ENCODE peak calls at places on chromosomes 6 and 20, in four cellular contexts. I is tibial artery, T is body of pancreas, M is substantia nigra. C is an unnamed sample.

GRCh38 chr6:113082691-113083090 is 735.6 kb downstream of the RFPL4B start:
- DNase-seq in I (no peak), T (no peak), M (no peak), C (no peak)

GRCh38 chr6:12160350-12160749 is 129.8 kb upstream of the EDN1 start:
- DNase-seq in I (peak), T (no peak), M (no peak), C (no peak)

GRCh38 chr6:15346315-15346714 is 100.4 kb downstream of the JARID2 start:
- DNase-seq in I (no peak), T (no peak), M (no peak), C (no peak)

GRCh38 chr6:16770701-16771569 is 9.7 kb upstream of the ATXN1 start:
- DNase-seq in I (peak), T (peak), M (no peak), C (peak)

GRCh38 chr6:24775520-24776058 is 852 bp downstream of the GMNN start:
- DNase-seq in I (no peak), T (no peak), M (no peak), C (no peak)

GRCh38 chr6:70844301-70844700 is 112.6 kb downstream of the B3GAT2 start:
- DNase-seq in I (no peak), T (no peak), M (no peak), C (no peak)

GRCh38 chr6:3337521-3338350 is 79.0 kb downstream of the PSMG4 start:
- DNase-seq in I (no peak), T (no peak), M (no peak), C (no peak)

GRCh38 chr6:117346142-117346930 is 79.4 kb downstream of the ROS1 start:
- DNase-seq in I (no peak), T (no peak), M (no peak), C (no peak)

GRCh38 chr20:16119909-16120308 is 453.3 kb downstream of the KIF16B start:
- DNase-seq in I (no peak), T (no peak), M (no peak), C (no peak)

GRCh38 chr20:62066983-62067433 is 1.3 kb upstream of the TAF4 start:
- DNase-seq in I (no peak), T (no peak), M (no peak), C (peak)

GRCh38 chr6:132830236-132830799 is 15.9 kb downstream of the RPS12 start:
- DNase-seq in I (no peak), T (no peak), M (no peak), C (no peak)

GRCh38 chr6:130781557-130781956 is 45.6 kb upstream of the SMLR1 start:
- DNase-seq in I (no peak), T (no peak), M (no peak), C (no peak)

GRCh38 chr6:157800420-157801237 is 22.4 kb upstream of the SNX9 start:
- DNase-seq in I (no peak), T (no peak), M (no peak), C (no peak)

GRCh38 chr6:76609160-76609559 is 536.7 kb upstream of the IMPG1 start:
- DNase-seq in I (no peak), T (no peak), M (no peak), C (no peak)

GRCh38 chr6:33696538-33697518 is 14.7 kb downstream of the UQCC2 start:
- DNase-seq in I (peak), T (no peak), M (no peak), C (no peak)

GRCh38 chr6:80932364-80932763 is 820.1 kb downstream of the TENT5A start:
- DNase-seq in I (no peak), T (no peak), M (no peak), C (no peak)

GRCh38 chr6:30926644-30927043 is 5.3 kb downstream of the SFTA2 start:
- DNase-seq in I (no peak), T (peak), M (no peak), C (no peak)

GRCh38 chr6:157684620-157685299 is 138.3 kb upstream of the SNX9 start:
- DNase-seq in I (no peak), T (no peak), M (no peak), C (no peak)

GRCh38 chr20:62151835-62152364 is 8.3 kb downstream of the SS18L1 start:
- DNase-seq in I (no peak), T (no peak), M (no peak), C (no peak)

GRCh38 chr20:1328680-1329330 is at the start of gene SDCBP2:
- DNase-seq in I (no peak), T (peak), M (no peak), C (no peak)

GRCh38 chr6:153790881-153791473 is 248.1 kb upstream of the OPRM1 start:
- DNase-seq in I (peak), T (no peak), M (no peak), C (no peak)

GRCh38 chr20:32416206-32416605 is 58.1 kb downstream of the ASXL1 start:
- DNase-seq in I (no peak), T (no peak), M (no peak), C (no peak)

GRCh38 chr6:33925210-33925609 is 121.4 kb upstream of the MLN start:
- DNase-seq in I (no peak), T (no peak), M (no peak), C (no peak)

GRCh38 chr6:165181951-165182414 is 127.4 kb downstream of the C6orf118 start:
- DNase-seq in I (no peak), T (no peak), M (no peak), C (no peak)

GRCh38 chr20:2210646-2211556 is 84.9 kb upstream of the TGM3 start:
- DNase-seq in I (peak), T (no peak), M (no peak), C (no peak)

GRCh38 chr6:139296927-139297326 is 5.1 kb upstream of the TXLNB start:
- DNase-seq in I (no peak), T (no peak), M (no peak), C (no peak)

GRCh38 chr6:143962644-143962929 is 45.5 kb downstream of the PLAGL1 start:
- DNase-seq in I (no peak), T (no peak), M (no peak), C (no peak)

GRCh38 chr20:18637296-18637695 is 49.4 kb downstream of the DTD1 start:
- DNase-seq in I (no peak), T (no peak), M (no peak), C (no peak)

GRCh38 chr6:35411066-35411465 is 41.1 kb upstream of the FANCE start:
- DNase-seq in I (no peak), T (no peak), M (no peak), C (no peak)

GRCh38 chr20:47956261-47956995 is 171.1 kb upstream of the SULF2 start:
- DNase-seq in I (no peak), T (no peak), M (no peak), C (no peak)

GRCh38 chr20:4041748-4042411 is 26.5 kb upstream of the RNF24 start:
- DNase-seq in I (peak), T (peak), M (no peak), C (no peak)

GRCh38 chr6:14596410-14596809 is 478.8 kb downstream of the CD83 start:
- DNase-seq in I (peak), T (no peak), M (no peak), C (no peak)

GRCh38 chr6:14472964-14473363 is 355.4 kb downstream of the CD83 start:
- DNase-seq in I (no peak), T (no peak), M (no peak), C (no peak)

GRCh38 chr20:4040283-4041179 is 25.2 kb upstream of the RNF24 start:
- DNase-seq in I (no peak), T (no peak), M (no peak), C (no peak)

GRCh38 chr6:23176471-23176870 is 607.1 kb downstream of the HDGFL1 start:
- DNase-seq in I (no peak), T (no peak), M (no peak), C (no peak)

GRCh38 chr6:88989215-88989614 is 25.8 kb upstream of the RNGTT start:
- DNase-seq in I (no peak), T (peak), M (no peak), C (no peak)

GRCh38 chr6:45610832-45611231 is 233.1 kb upstream of the SUPT3H start:
- DNase-seq in I (no peak), T (no peak), M (no peak), C (no peak)

GRCh38 chr20:34894723-34895122 is 18.3 kb downstream of the ACSS2 start:
- DNase-seq in I (no peak), T (no peak), M (no peak), C (no peak)

DNA sequence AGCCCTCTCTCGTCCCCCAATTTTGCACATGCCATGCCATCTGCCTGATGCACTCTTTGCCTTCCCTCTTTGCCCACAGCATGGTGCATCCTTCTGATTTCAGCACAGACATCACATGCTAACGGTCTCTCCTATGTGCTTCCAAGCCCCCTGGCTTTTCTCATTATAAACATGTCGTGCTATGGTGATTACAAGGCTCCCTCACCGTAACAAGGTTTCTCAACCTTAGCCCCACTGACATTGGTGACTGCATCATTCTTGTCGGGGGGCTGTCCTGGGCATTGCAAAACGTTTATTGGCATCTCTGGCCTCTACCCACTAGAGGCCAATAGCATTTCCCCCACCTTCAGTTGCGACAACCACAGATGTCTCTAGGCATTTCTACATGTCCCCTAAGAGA is 187.2 kb downstream of the TFAP2C start:
- DNase-seq in I (no peak), T (no peak), M (no peak), C (no peak)
- H3K27ac ChIP-seq in I (no peak), T (no peak), M (no peak), C (no peak)

DNA sequence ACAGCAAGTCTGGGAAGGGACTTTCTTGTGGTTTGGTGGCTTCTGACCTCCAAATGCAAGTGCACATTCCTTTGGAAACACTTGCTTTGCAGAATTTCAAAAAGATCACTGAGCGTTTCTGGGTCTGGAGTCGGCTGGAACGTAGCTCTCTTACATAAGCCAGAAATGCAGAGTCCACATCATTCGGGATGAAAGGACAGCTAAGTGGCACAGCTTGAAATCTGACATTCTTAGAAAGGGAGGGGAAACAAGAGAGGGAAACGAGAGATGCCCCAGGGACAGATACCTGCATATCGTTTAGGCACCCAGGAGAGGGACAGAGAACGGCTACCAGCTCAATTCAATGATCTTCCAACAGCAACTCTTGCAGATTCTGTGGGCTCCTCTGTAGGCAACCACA is 118.7 kb downstream of the NFATC2 start:
- DNase-seq in I (no peak), T (no peak), M (no peak), C (no peak)
- H3K27ac ChIP-seq in I (no peak), T (no peak), M (no peak), C (no peak)

DNA sequence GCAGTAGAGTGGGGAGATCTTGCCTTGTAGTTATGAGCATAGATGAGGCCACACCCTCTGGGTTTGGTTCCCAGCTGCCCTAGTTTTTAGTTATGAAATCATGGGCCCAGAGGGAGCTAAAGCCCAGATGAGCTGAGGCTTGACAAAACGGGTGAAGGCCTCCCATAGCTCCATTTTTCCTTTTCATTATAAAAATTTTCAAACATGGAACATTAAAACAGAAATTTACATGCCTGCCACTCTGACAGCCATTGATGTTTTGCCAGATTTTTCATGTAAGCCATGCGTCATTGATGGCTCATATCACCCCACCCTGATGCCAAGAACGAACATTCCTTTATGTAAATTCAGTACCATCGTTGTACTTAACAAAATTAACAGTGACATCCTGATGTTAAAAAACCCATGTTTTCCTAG is 67.9 kb downstream of the IGF2R start:
- DNase-seq in I (peak), T (no peak), M (no peak), C (no peak)
- H3K27ac ChIP-seq in I (no peak), T (no peak), M (no peak), C (no peak)

DNA sequence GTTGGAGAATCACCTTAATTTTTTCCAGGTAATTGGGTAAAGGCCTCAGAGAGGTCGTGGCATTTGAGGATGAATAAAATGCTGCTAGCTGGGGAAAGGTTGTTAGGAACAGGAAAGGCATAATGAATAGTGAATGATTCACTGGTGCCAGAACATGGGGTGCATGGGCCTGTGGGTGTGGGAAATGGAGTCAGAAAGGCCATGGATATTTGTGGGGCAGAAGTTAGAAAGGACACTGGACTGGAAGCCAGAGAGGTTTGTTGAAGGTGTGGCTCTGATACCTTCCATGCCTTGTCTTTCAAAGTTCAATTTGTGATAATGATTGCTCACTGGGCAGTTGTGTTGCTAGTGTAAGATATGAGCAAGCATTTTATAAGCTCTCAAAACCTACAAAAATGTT is 32.7 kb downstream of the LRRC1 start:
- DNase-seq in I (no peak), T (no peak), M (no peak), C (no peak)
- H3K27ac ChIP-seq in I (peak), T (no peak), M (no peak), C (no peak)

DNA sequence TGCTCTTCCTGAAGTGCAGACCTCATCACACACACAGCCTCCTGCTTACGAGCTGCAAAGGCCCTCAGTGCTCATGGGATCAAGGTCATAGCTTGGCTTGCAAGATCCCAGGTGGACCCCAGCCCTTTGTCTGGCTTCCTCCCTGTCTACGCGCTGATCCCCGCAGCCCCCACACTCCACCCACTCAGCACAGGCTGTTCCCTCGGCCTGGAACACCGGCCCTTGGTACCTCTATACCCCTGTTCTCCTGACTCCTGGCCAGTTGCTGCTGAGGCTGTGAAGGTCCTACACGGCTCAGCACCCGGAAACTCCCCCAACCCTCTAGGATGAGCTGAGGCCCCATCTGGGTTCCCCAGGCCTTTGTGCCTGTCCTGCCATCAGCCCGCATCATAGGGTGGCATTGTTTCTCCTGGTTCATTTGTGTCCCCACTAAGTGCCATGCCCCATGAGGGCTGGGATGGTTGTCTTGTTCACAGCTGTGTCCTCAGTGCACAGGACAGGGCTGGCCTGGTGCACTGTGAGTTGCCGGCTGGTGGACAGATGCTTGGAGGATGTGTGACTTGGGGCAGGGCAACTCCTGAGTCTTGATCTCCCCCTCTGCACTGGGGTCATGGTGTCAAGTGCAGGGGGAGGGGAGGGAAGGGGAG is 57.0 kb downstream of the ADNP start:
- DNase-seq in I (no peak), T (no peak), M (no peak), C (no peak)
- H3K27ac ChIP-seq in I (no peak), T (no peak), M (no peak), C (no peak)

DNA sequence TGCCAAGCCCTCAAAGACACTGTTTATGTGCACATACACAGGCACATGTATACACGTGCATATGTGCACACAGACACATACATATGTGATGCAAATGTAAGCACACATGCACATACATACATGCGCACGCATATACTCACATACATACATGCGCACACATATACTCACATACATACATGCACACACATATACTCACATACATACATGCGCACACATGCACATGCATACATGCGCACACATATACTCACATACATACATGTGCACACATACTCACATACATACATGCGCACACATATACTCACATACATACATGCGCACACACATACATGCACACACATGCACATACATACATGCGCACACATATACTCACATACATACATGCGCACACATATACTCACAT is 20.5 kb upstream of the FOXQ1 start:
- DNase-seq in I (no peak), T (no peak), M (no peak), C (no peak)
- H3K27ac ChIP-seq in I (no peak), T (no peak), M (no peak), C (no peak)

GRCh38 chr6:8710668-8711431 is 275.5 kb upstream of the SLC35B3 start:
- DNase-seq in I (no peak), T (no peak), M (no peak), C (no peak)
- H3K27ac ChIP-seq in I (no peak), T (no peak), M (no peak), C (no peak)

GRCh38 chr20:51758978-51759544 is 9.1 kb downstream of the ATP9A start:
- DNase-seq in I (no peak), T (no peak), M (peak), C (peak)
- H3K27ac ChIP-seq in I (peak), T (peak), M (peak), C (peak)

GRCh38 chr20:45069261-45069660 is 31.7 kb downstream of the KCNS1 start:
- DNase-seq in I (no peak), T (no peak), M (no peak), C (no peak)
- H3K27ac ChIP-seq in I (no peak), T (no peak), M (no peak), C (no peak)

DNA sequence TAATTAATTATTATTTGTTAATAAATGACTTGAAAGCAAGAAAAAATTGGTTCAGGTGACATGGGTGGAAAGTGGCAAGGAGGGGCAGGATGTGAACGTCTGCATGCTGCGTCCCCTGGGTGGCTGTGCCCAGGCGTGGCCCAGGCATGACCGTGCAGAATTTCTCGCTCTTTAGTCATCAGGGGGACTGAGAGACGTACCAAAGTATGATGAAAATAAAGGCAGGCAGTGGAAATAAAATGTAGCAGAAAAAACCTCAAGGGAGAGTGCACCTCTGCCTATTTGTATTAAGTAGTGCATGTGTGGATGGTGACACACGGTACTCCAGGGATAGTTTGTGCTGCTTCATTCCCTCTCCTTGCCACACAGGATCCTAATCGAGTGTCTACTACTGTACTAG is 81.1 kb downstream of the ATP9A start:
- DNase-seq in I (no peak), T (no peak), M (no peak), C (no peak)
- H3K27ac ChIP-seq in I (no peak), T (no peak), M (no peak), C (no peak)

C was measured in right lobe of liver.